ENCODE peak calls at places on chromosomes 7 and 10, in five cellular contexts. Y is small intestine, U is HAP-1, E is left ventricle myocardium inferior, M is IMR-90. R is an unnamed sample. For H3K4me1, the result is how much of the 10 kb centered on the place peaks cover.

GRCh38 chr10:71489077-71489476 is 92.4 kb downstream of the CDH23 start:
- DNase-seq in E (no peak), U (no peak), Y (no peak), M (no peak), R (no peak)

GRCh38 chr7:7972128-7972527 is 3.5 kb downstream of the GLCCI1 start:
- DNase-seq in M (peak), U (peak), E (no peak), Y (no peak), R (no peak)

GRCh38 chr10:34446046-34446445 is 369.1 kb downstream of the PARD3 start:
- DNase-seq in U (no peak), E (no peak), Y (peak), M (no peak), R (no peak)

GRCh38 chr7:81603-82342 is 110.6 kb upstream of the FAM20C start:
- DNase-seq in M (no peak), U (no peak), Y (no peak), E (no peak), R (peak)

GRCh38 chr10:86305521-86305920 is 61.1 kb downstream of the GRID1 start:
- DNase-seq in M (no peak), Y (no peak), E (no peak), U (peak), R (no peak)

GRCh38 chr10:5314866-5315265 is 49.9 kb upstream of the UCN3 start:
- DNase-seq in M (no peak), Y (peak), E (no peak), U (no peak), R (no peak)

GRCh38 chr10:104032144-104032775 is 53.4 kb downstream of the COL17A1 start:
- DNase-seq in E (no peak), M (no peak), U (peak), Y (no peak), R (no peak)

GRCh38 chr10:47152861-47153349 is 147.1 kb upstream of the GDF10 start:
- DNase-seq in M (no peak), E (no peak), U (no peak), Y (peak), R (no peak)

GRCh38 chr7:68684246-68684850 is 913.9 kb upstream of the AUTS2 start:
- DNase-seq in U (no peak), E (no peak), M (peak), Y (no peak), R (no peak)

GRCh38 chr7:100678291-100678984 is 4.9 kb downstream of the GNB2 start:
- DNase-seq in Y (no peak), E (peak), U (no peak), M (no peak), R (no peak)

GRCh38 chr7:100676501-100677306 is 3.2 kb downstream of the GNB2 start:
- DNase-seq in Y (no peak), M (no peak), E (peak), U (no peak), R (peak)

GRCh38 chr7:100675581-100676350 is 2.2 kb downstream of the GNB2 start:
- DNase-seq in E (peak), Y (peak), M (peak), U (peak), R (peak)

GRCh38 chr7:100679129-100679926 is 5.8 kb downstream of the GNB2 start:
- DNase-seq in U (no peak), M (no peak), E (no peak), Y (no peak), R (no peak)

DNA sequence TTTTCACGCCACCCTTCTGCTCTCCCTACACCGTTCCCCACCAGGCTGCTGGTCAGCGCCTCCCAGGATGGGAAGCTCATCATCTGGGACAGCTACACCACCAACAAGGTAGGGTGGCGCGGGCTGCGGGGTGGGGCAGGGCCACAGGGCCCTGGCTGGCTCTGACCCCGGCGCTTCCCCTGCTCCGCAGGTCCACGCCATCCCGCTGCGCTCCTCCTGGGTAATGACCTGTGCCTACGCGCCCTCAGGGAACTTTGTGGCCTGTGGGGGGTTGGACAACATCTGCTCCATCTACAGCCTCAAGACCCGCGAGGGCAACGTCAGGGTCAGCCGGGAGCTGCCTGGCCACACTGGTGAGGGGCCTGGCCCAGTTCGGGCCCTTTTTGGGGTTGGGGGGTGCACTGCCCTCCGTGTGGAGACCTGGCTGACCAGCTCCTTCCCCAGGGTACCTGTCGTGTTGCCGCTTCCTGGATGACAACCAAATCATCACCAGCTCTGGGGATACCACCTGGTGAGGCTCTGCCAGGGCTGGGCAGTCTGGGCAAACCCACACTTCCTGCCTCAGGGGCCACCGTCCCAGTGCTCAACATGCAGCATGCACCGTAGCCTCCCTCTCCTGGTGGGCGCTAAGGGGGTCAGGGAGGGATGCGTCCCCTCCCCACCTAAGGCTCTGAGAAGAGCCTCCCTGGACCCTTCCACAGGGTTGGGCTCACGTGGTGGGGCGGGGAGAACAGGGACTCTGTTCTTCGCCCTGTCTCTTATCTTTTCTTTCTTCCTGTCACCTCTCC is 4.0 kb downstream of the GNB2 start:
- DNase-seq in Y (no peak), E (no peak), M (no peak), U (no peak), R (peak)
- H3K4me1 ChIP-seq in Y (under half), E (half or more), M (under half), U (under half), R (under half)

DNA sequence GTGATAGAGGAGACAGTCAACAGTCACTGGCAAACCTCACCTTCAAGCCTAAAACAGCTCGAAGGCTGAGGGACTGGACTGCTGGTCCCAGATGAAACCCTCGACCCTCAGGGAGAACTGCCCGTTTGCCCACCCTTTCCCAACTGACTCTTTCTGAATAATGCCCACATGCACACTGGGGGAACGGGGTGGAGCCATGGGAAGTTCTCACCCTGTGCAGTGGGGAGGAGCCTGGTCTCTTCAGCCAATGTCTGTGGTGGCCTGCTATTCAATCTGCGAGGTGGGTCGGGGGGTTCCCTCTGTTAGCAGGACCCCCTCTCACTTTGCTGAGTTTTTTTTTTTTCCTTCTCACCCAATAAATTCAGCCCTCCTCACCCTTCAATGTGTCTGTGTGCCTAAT is 14.5 kb downstream of the TOMM7 start:
- DNase-seq in M (no peak), U (no peak), Y (no peak), E (no peak), R (no peak)
- H3K4me1 ChIP-seq in M (under half), U (under half), Y (under half), E (under half), R (under half)

GRCh38 chr10:114724707-114725106 is 66.6 kb upstream of the ABLIM1 start:
- DNase-seq in E (no peak), Y (no peak), U (no peak), M (no peak), R (no peak)

GRCh38 chr10:114723361-114723760 is 65.3 kb upstream of the ABLIM1 start:
- DNase-seq in Y (no peak), M (no peak), E (no peak), U (no peak), R (no peak)

GRCh38 chr10:114726820-114727271 is 68.8 kb upstream of the ABLIM1 start:
- DNase-seq in M (no peak), Y (no peak), U (no peak), E (no peak), R (no peak)

GRCh38 chr10:114720685-114721278 is 62.7 kb upstream of the ABLIM1 start:
- DNase-seq in U (no peak), E (no peak), M (no peak), Y (peak), R (no peak)

DNA sequence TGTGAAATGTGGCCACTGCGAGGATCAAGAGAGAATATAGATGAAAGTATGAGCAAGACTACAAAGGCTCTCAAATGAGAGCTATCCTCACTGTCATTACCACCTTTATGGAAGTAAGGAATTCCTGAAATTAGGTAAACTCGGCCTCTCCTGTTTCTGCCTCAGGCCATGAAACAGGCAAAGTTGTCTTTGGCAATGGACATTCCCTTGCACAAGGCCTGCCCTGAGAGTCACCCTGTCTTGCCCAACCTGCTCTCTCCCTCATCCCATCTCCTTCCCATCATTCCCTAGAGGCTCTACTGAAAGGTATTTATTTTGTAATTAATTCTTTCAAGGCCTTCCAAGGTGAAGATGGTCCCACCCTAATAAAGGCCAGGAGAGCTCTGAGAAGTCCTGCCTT is 66.2 kb upstream of the ABLIM1 start:
- DNase-seq in U (no peak), M (no peak), Y (no peak), E (no peak), R (no peak)
- H3K4me1 ChIP-seq in U (under half), M (under half), Y (under half), E (half or more), R (under half)

GRCh38 chr7:36185092-36185491 is 32.0 kb downstream of the EEPD1 start:
- DNase-seq in M (no peak), U (no peak), E (no peak), Y (no peak), R (no peak)
- H3K4me1 ChIP-seq in M (under half), U (under half), E (half or more), Y (under half), R (under half)

DNA sequence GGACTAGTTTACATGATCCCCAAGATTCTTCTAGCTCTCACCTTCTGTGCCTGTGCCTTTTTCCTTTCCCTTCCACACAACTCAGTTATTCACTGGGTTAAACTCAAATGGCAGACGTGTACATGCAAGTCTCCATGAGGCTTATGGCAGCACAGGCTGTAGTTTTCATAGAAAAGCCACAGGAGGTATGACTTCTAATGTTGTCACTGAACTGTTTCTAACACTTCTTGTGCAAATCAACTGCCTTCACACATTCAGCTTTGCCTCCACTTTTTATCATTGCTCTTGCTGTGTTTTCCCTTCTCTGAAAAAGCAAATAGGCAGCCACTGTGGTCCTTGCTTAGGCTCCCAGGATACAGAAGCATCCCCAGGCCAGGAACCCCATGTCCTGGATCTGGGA is 5.3 kb upstream of the GIMAP5 start:
- DNase-seq in M (no peak), Y (no peak), E (no peak), U (no peak), R (no peak)
- H3K4me1 ChIP-seq in M (under half), Y (under half), E (under half), U (under half), R (under half)

DNA sequence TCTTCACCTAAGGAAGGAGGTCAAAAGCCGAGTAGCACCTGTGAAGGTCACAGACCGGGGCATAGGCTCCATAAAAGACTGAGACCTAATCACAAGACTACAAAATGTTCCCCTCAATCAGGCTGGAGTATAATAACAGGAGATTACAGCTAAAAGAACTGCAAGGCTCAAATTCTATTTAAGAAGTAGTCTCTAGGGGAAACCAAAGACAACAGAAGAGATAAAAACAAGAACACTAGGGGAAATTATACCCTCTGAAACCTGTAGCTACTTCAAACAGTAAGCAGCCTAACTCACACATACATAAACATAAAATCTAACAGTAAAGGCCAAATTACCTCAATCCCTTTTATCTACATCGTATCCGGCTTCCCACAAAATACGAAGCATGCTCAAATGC is 38.3 kb downstream of the LMBR1 start:
- DNase-seq in Y (no peak), U (no peak), E (no peak), M (no peak), R (no peak)
- H3K4me1 ChIP-seq in Y (under half), U (under half), E (under half), M (under half), R (under half)

GRCh38 chr7:134890246-134891240 is 95.8 kb upstream of the AGBL3 start:
- DNase-seq in E (peak), U (no peak), M (peak), Y (no peak), R (peak)
- H3K4me1 ChIP-seq in E (half or more), U (under half), M (under half), Y (under half), R (under half)

GRCh38 chr10:130998642-130999041 is 312.9 kb downstream of the TCERG1L start:
- DNase-seq in M (no peak), U (no peak), Y (no peak), E (no peak), R (no peak)
- H3K4me1 ChIP-seq in M (under half), U (under half), Y (under half), E (under half), R (under half)